ENCODE peak calls at places on chromosome 17, in five cellular contexts. H is MM.1S; Y is naive thymus-derived CD4-positive, alpha-beta T cell; Z is H1; F is psoas muscle. N is an unnamed sample. For H3K9me3, the result is how much of the 10 kb centered on the place peaks cover.

GRCh38 chr17:80114758-80115157 is 13.4 kb downstream of the GAA start:
- DNase-seq in H (no peak), Y (no peak), Z (no peak), F (no peak), N (no peak)

GRCh38 chr17:82864721-82865240 is 25.0 kb upstream of the ZNF750 start:
- DNase-seq in H (no peak), Y (no peak), Z (no peak), F (peak), N (no peak)

GRCh38 chr17:47808036-47808829 is 13.4 kb downstream of the OSBPL7 start:
- DNase-seq in H (no peak), Y (no peak), Z (no peak), F (no peak), N (no peak)

GRCh38 chr17:43790311-43790940 is 10.2 kb downstream of the CFAP97D1 start:
- DNase-seq in H (no peak), Y (no peak), Z (no peak), F (no peak), N (no peak)

GRCh38 chr17:29378495-29378894 is 11.7 kb upstream of the TAOK1 start:
- DNase-seq in H (no peak), Y (no peak), Z (no peak), F (no peak), N (no peak)

GRCh38 chr17:55159251-55159650 is 105.5 kb upstream of the HLF start:
- DNase-seq in H (no peak), Y (no peak), Z (no peak), F (no peak), N (no peak)

GRCh38 chr17:29707212-29707571 is 84.5 kb upstream of the CORO6 start:
- DNase-seq in H (peak), Y (no peak), Z (no peak), F (no peak), N (no peak)

GRCh38 chr17:76659928-76660614 is 16.5 kb upstream of the ST6GALNAC1 start:
- DNase-seq in H (no peak), Y (peak), Z (no peak), F (no peak), N (peak)

GRCh38 chr17:14205380-14205779 is 31.3 kb downstream of the CDRT15 start:
- DNase-seq in H (no peak), Y (no peak), Z (no peak), F (no peak), N (no peak)

GRCh38 chr17:39812466-39812865 is 51.6 kb downstream of the IKZF3 start:
- DNase-seq in H (no peak), Y (no peak), Z (no peak), F (no peak), N (peak)

GRCh38 chr17:66459811-66460270 is 157.4 kb downstream of the PRKCA start:
- DNase-seq in H (no peak), Y (no peak), Z (no peak), F (no peak), N (peak)

GRCh38 chr17:18025596-18026407 is 13.2 kb downstream of the ATPAF2 start:
- DNase-seq in H (no peak), Y (no peak), Z (no peak), F (no peak), N (no peak)

DNA sequence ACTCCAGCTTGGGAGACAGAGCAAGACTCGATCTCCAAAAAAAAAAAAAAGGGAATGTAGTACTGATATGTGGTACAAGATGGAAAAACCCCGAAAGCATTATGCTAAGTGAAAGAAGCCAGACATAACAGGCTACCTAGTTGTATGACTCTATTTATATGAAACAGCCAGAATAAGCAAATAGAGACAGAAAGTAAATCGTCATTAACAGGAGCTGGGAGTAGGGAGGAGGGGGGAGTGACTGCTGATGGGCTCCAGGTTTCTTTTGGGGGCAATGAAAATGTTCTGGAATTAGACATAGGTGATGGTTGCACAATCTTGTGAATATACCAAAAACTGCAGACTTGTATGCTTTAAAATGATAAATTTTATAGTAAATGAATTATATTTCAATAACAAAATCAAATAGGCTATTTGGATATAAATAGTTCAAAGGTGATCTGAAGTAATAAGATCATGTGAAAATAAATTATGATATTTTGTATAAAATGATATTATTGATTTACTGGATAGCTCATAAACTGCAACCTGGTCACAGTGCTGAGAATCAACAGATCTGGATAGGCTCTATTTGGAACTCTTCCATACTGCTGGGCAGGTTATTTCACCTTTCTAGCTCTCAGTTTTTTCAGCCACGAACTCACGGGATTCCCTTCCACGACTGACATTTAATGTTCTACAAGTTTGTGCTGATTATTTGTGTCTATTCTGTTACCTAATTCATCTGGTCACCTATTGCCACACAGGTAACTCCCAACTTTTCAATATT is 27.1 kb downstream of the ZNF652 start:
- DNase-seq in H (no peak), Y (no peak), Z (no peak), F (no peak), N (no peak)
- H3K9me3 ChIP-seq in H (under half), Y (under half), Z (under half), F (under half), N (under half)

GRCh38 chr17:27078296-27078695 is 215.6 kb upstream of the WSB1 start:
- DNase-seq in H (no peak), Y (no peak), Z (no peak), F (no peak), N (no peak)
- H3K9me3 ChIP-seq in H (under half), Y (under half), Z (half or more), F (under half), N (under half)

DNA sequence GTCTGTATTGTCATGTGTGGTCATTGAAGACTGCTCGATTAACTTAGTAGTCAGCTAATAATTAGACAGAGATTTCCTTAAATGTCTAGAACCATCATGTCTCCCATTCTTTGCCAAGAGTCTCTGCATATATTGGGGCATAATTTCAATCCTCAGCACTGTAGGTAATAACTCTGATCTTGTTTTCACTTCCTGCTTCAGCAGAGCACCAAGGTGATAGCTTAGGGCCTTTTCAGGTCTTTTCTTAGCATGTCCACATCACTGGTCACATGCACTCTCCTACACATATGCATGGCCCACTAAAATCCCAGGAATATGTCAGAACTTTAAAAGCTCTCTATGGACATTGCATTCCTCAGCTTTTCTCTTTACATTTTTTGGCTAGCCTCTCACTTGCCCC is 110.3 kb upstream of the NACA2 start:
- DNase-seq in H (no peak), Y (no peak), Z (no peak), F (no peak), N (no peak)
- H3K9me3 ChIP-seq in H (under half), Y (under half), Z (under half), F (under half), N (under half)

DNA sequence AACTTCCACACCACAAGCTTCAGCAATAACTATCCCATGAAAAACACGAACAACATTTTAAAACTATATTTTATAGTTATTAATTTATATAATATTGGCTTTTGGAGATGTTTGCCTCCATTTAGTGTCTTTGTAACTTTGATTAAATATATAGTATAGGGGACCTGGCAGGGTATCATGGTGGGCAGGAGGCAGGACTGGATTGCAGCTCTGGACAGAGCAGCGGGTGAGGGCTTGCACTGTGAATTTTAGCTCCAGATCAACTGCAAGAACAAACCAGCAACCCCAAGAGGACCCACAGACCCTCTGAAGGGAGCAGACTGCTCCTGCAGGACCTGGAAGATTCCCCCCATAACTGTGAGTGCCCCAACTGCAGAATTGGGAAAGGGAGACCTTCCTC is 777.9 kb downstream of the KCNJ2 start:
- DNase-seq in H (no peak), Y (no peak), Z (no peak), F (no peak), N (no peak)
- H3K9me3 ChIP-seq in H (under half), Y (under half), Z (under half), F (under half), N (under half)

DNA sequence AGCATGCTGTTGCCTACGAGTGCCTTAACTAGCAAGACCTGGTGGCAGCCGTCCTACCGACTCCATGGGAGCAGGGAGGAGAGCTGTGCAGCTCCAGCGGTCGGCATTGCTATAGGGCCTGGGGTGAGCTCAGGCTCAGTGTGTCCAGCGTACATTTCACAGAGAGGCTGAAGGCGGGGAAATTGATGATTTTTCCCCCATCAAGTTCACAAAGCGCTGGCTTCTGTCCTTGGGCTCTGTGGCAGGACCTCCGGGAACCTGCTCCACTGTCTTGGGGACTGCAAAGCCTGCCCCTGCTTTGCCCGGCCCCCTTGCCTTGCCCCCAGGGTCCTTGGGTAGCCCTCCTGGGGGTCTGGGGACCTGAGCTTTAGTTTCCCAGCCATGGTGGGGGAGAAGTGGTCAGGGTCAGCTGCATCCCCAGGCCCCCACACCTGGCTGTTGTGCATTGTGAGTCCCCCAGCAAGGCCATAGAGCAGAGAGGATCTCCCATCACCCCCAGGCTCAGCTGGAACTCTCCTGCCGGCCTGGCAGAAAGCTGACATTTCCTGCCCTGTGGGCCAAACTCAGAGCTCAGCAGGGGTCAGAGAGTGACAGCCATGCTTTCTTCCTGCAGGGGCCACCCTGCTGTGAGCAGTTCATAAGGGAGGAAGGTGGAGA is 3.9 kb upstream of the KCNJ18 start:
- DNase-seq in H (no peak), Y (no peak), Z (no peak), F (no peak), N (peak)
- H3K9me3 ChIP-seq in H (under half), Y (under half), Z (half or more), F (under half), N (under half)

GRCh38 chr17:22490399-22490798 is 798.1 kb downstream of the KCNJ18 start:
- DNase-seq in H (no peak), Y (no peak), Z (no peak), F (no peak), N (no peak)

GRCh38 chr17:22484826-22485225 is 792.5 kb downstream of the KCNJ18 start:
- DNase-seq in H (no peak), Y (no peak), Z (no peak), F (no peak), N (no peak)
- H3K9me3 ChIP-seq in H (under half), Y (under half), Z (half or more), F (under half), N (under half)

DNA sequence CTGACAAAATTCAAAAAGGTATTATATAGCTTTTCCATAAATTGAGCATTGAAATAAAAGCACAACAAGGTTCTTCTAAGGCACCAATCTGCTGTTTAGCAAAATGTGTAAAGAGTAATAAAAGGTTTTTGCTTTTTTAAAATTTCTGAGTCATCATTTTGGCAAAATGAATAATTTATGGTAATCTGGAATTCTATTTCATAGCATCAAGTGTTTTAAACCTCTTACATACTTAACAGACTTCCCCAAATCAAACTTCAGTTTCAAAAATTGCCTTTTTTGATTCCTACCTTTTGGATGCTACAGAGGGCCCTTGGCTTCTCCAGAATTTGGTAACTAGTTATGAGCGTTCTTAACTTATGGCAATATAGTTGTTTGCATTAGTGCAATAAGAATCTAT is 154.0 kb upstream of the ELAC2 start:
- DNase-seq in H (no peak), Y (no peak), Z (no peak), F (no peak), N (no peak)
- H3K9me3 ChIP-seq in H (under half), Y (under half), Z (under half), F (under half), N (under half)

DNA sequence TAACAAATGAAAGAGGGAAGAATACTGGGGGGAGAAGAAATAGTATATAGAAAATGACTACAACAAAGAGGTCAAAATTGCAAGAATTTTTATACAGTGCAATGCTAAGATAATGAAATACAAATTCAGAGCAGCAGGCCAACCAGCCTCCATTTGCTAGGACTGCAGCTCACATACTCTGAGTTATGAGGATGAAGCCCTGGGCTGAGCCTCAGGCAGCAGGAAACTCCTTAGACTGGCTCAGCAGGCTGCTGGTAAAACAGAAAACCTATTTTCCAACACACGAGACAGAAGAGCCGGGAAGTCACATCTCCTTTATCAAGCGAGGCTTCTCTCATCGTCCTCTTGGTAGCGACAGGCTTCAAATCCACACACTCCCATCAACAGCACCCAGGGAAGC is 296.5 kb downstream of the SLC39A11 start:
- DNase-seq in H (no peak), Y (no peak), Z (no peak), F (no peak), N (no peak)
- H3K9me3 ChIP-seq in H (under half), Y (under half), Z (under half), F (under half), N (under half)

GRCh38 chr17:59331929-59332889 is 754 bp downstream of the YPEL2 start:
- DNase-seq in H (no peak), Y (peak), Z (no peak), F (peak), N (peak)

GRCh38 chr17:59331129-59331928 is at the start of gene YPEL2:
- DNase-seq in H (peak), Y (peak), Z (peak), F (peak), N (peak)

GRCh38 chr17:59328534-59329095 is 2.8 kb upstream of the YPEL2 start:
- DNase-seq in H (no peak), Y (no peak), Z (no peak), F (no peak), N (no peak)

GRCh38 chr17:59329558-59330313 is 1.7 kb upstream of the YPEL2 start:
- DNase-seq in H (peak), Y (peak), Z (peak), F (peak), N (peak)

DNA sequence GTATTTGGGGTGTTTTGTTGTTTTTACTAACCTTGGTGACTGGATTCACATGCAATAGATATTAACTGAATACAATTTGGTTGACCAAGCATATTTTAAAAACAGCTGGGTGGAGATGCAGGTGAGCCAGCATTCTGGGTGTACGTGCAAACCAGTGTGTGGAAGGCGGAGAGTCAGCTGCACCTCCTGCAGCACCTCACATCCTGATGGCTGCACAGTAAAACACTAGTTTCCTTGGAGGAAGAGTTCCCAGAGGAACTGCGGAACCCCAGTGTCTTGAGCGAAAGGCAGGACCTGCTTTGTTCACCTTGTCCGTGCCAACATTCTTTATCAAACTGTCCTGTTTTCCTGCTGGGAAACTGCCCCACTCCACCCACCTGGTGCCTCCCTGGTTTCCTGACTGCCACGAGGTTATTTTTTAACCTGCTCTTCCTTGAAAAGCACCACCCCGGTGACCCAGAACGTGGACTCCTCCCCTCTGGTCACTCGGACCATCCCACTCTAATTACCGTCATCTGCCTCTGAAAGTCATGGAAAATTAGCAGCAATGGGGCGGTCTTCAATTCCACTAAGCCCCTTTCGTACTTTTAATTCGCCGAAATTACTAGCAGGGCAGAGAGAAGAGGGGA is 1.0 kb upstream of the YPEL2 start:
- DNase-seq in H (peak), Y (no peak), Z (no peak), F (peak), N (no peak)
- H3K9me3 ChIP-seq in H (under half), Y (under half), Z (under half), F (under half), N (under half)

DNA sequence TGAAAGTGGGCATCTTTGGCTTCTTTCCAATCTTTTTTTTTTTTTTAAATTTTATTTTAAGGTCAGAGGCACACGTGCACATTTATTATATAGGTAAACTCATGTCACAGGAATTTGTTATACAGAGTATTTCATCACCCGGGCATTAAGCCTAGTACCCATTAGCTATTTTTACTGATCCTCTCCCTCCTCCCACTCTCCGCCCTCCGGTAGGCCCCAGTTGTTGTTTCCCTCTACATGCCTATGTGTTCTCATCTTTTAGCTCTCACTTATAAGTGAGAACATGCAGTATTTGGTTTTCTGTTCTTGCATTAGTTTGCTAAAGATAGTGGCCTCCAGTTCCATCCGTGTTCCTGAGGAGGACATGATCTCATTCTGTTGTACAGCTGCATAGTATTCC is 108.5 kb downstream of the CYB561 start:
- DNase-seq in H (no peak), Y (no peak), Z (no peak), F (no peak), N (peak)
- H3K9me3 ChIP-seq in H (under half), Y (under half), Z (under half), F (under half), N (under half)